ENCODE peak calls at places on chromosomes 16 and 17, in five cellular contexts. U is upper lobe of left lung; Y is left kidney; T is sigmoid colon; C is stimulated activated CD8-positive, alpha-beta memory T cell treated with anti-CD3 and anti-CD28 coated beads, Interleukin-7, amount 100 ng/mL, for 1 hour. H is an unnamed sample.

GRCh38 chr16:20355114-20355782 is 2.7 kb upstream of the UMOD start:
- DNase-seq in C (no peak), Y (no peak), T (no peak), U (no peak), H (no peak)

GRCh38 chr17:74059471-74059870 is 144.0 kb upstream of the RPL38 start:
- DNase-seq in Y (peak), C (no peak), T (no peak), U (no peak), H (no peak)

GRCh38 chr17:12034538-12034937 is 13.9 kb downstream of the MAP2K4 start:
- DNase-seq in C (no peak), U (no peak), Y (no peak), T (no peak), H (no peak)

GRCh38 chr17:19672009-19672837 is 23.7 kb downstream of the ALDH3A2 start:
- DNase-seq in U (no peak), C (no peak), T (no peak), Y (peak), H (no peak)

GRCh38 chr17:74037320-74037719 is 166.2 kb upstream of the RPL38 start:
- DNase-seq in U (no peak), T (no peak), Y (peak), C (no peak), H (no peak)

GRCh38 chr16:11309895-11310633 is 28.9 kb upstream of the PRM1 start:
- DNase-seq in Y (no peak), T (no peak), C (no peak), U (no peak), H (no peak)

GRCh38 chr16:51524555-51525373 is 373.7 kb upstream of the SALL1 start:
- DNase-seq in U (no peak), Y (peak), T (no peak), C (no peak), H (no peak)

GRCh38 chr16:81429045-81429521 is 15.5 kb upstream of the CMIP start:
- DNase-seq in C (no peak), U (no peak), T (no peak), Y (peak), H (no peak)

GRCh38 chr17:45096141-45096540 is 35.0 kb downstream of the NMT1 start:
- DNase-seq in T (no peak), Y (peak), U (no peak), C (no peak), H (no peak)

GRCh38 chr17:2939714-2940351 is 123.6 kb downstream of the OR1D5 start:
- DNase-seq in C (no peak), T (no peak), Y (no peak), U (peak), H (no peak)

GRCh38 chr17:4555863-4556646 is 871 bp upstream of the MYBBP1A start:
- DNase-seq in Y (peak), T (peak), U (no peak), C (no peak), H (no peak)

GRCh38 chr17:8426094-8426720 is 9.5 kb upstream of the NDEL1 start:
- DNase-seq in Y (no peak), U (no peak), T (no peak), C (no peak), H (no peak)

GRCh38 chr17:67974598-67975066 is 21.6 kb downstream of the C17orf58 start:
- DNase-seq in U (no peak), T (no peak), C (no peak), Y (no peak), H (no peak)

GRCh38 chr16:11585460-11586374 is 1.0 kb downstream of the LITAF start:
- DNase-seq in C (no peak), Y (peak), T (no peak), U (peak), H (no peak)

GRCh38 chr17:1959871-1960569 is 65.1 kb downstream of the RTN4RL1 start:
- DNase-seq in Y (peak), T (no peak), U (no peak), C (no peak), H (no peak)

H was measured in cerebellar nuclear complex.